ENCODE peak calls at places on chromosome 9, in six cellular contexts. F, R, A, G, J and K are unnamed samples.

GRCh38 chr9:76944011-76944410 is 38.1 kb upstream of the PRUNE2 start:
- DNase-seq in A (no peak), J (no peak), R (no peak), G (no peak), F (no peak), K (no peak)

GRCh38 chr9:88781500-88782391 is 209.5 kb upstream of the S1PR3 start:
- DNase-seq in A (no peak), R (peak; percentile 73), G (no peak), F (no peak), J (peak; percentile 29), K (peak; percentile 6)

GRCh38 chr9:626591-626990 is 214.9 kb upstream of the DMRT1 start:
- DNase-seq in J (no peak), G (no peak), F (no peak), A (no peak), R (no peak), K (no peak)

GRCh38 chr9:127961166-127961490 is 19.7 kb downstream of the EEIG1 start:
- DNase-seq in R (no peak), J (no peak), A (no peak), G (no peak), F (no peak), K (no peak)

GRCh38 chr9:93230601-93231000 is 46.7 kb downstream of the WNK2 start:
- DNase-seq in G (no peak), J (no peak), R (no peak), F (no peak), A (no peak), K (no peak)

GRCh38 chr9:19184144-19184917 is 46.2 kb upstream of the DENND4C start:
- DNase-seq in G (peak; percentile 97), F (peak; percentile 87), J (no peak), R (peak; percentile 88), A (peak; percentile 58), K (peak; percentile 74)

GRCh38 chr9:95003694-95004451 is 277.4 kb downstream of the AOPEP start:
- DNase-seq in A (peak; percentile 56), J (peak; percentile 65), R (peak; percentile 85), F (no peak), G (peak; percentile 70), K (peak; percentile 77)

GRCh38 chr9:133763272-133764183 is 25.4 kb upstream of the SARDH start:
- DNase-seq in A (no peak), R (peak; percentile 46), G (no peak), F (peak; percentile 50), J (no peak), K (peak; percentile 2)

GRCh38 chr9:3549243-3549642 is 23.4 kb upstream of the RFX3 start:
- DNase-seq in R (no peak), A (no peak), G (no peak), J (no peak), F (no peak), K (no peak)

GRCh38 chr9:130174025-130174424 is 1.8 kb downstream of the NCS1 start:
- DNase-seq in F (no peak), R (no peak), G (no peak), J (no peak), A (no peak), K (no peak)

GRCh38 chr9:125959980-125960619 is 212.9 kb downstream of the PBX3 start:
- DNase-seq in R (no peak), A (no peak), J (no peak), F (no peak), G (no peak), K (no peak)

GRCh38 chr9:132018957-132019405 is 60.7 kb downstream of the MED27 start:
- DNase-seq in J (no peak), G (no peak), F (no peak), A (no peak), R (no peak), K (no peak)

GRCh38 chr9:7760014-7760415 is 39.6 kb downstream of the DMAC1 start:
- DNase-seq in R (peak; percentile 65), F (no peak), J (no peak), A (no peak), G (peak; percentile 43), K (no peak)

GRCh38 chr9:2418619-2419018 is 203.0 kb upstream of the VLDLR start:
- DNase-seq in R (no peak), J (no peak), G (peak; percentile 67), F (no peak), A (peak; percentile 7), K (peak; percentile 85)

GRCh38 chr9:87422999-87423398 is 74.7 kb upstream of the DAPK1 start:
- DNase-seq in G (peak; percentile 54), F (no peak), R (no peak), A (no peak), J (no peak), K (no peak)

GRCh38 chr9:72145093-72145492 is 4.1 kb upstream of the GDA start:
- DNase-seq in A (no peak), R (no peak), G (peak; percentile 2), F (no peak), J (no peak), K (no peak)

GRCh38 chr9:88358743-88359142 is 29.5 kb upstream of the SPIN1 start:
- DNase-seq in R (peak; percentile 3), F (peak; percentile 17), J (no peak), G (no peak), A (no peak), K (no peak)

GRCh38 chr9:95854386-95855015 is 21.0 kb upstream of the ERCC6L2 start:
- DNase-seq in J (no peak), A (no peak), R (no peak), F (no peak), G (peak; percentile 54), K (no peak)

GRCh38 chr9:76180541-76180940 is 213.7 kb downstream of the RFK start:
- DNase-seq in A (peak; percentile 57), G (no peak), R (no peak), F (no peak), J (no peak), K (no peak)

GRCh38 chr9:5265939-5266338 is 34.7 kb downstream of the INSL4 start:
- DNase-seq in F (no peak), G (no peak), R (no peak), A (no peak), J (no peak), K (no peak)

GRCh38 chr9:37917801-37918664 is 14.1 kb upstream of the SLC25A51 start:
- DNase-seq in R (peak; percentile 59), J (no peak), G (no peak), A (no peak), F (peak; percentile 50), K (no peak)

GRCh38 chr9:20358201-20358600 is 264.1 kb downstream of the MLLT3 start:
- DNase-seq in G (peak; percentile 52), F (no peak), A (no peak), J (no peak), R (no peak), K (no peak)

GRCh38 chr9:124562328-124562727 is 55.1 kb upstream of the NR5A1 start:
- DNase-seq in R (no peak), G (no peak), F (no peak), J (no peak), A (no peak), K (no peak)

GRCh38 chr9:73219985-73220626 is 68.4 kb downstream of the ANXA1 start:
- DNase-seq in R (no peak), G (peak; percentile 30), J (no peak), F (no peak), A (no peak), K (no peak)

GRCh38 chr9:127614961-127615360 is 2.9 kb downstream of the STXBP1 start:
- DNase-seq in G (no peak), J (no peak), R (no peak), F (no peak), A (no peak), K (no peak)

GRCh38 chr9:115262477-115262876 is 144.5 kb upstream of the TNC start:
- DNase-seq in R (no peak), J (no peak), A (peak; percentile 99), F (no peak), G (peak; percentile 92), K (peak; percentile 96)

GRCh38 chr9:445033-445432 is 230.4 kb downstream of the DOCK8 start:
- DNase-seq in J (no peak), F (no peak), R (no peak), G (no peak), A (no peak), K (peak; percentile 44)

GRCh38 chr9:136693490-136694162 is 6.4 kb upstream of the AGPAT2 start:
- DNase-seq in F (no peak), G (no peak), R (no peak), J (no peak), A (peak; percentile 97), K (no peak)

GRCh38 chr9:38435526-38435925 is 11.3 kb upstream of the IGFBPL1 start:
- DNase-seq in R (no peak), F (no peak), A (no peak), G (no peak), J (no peak), K (no peak)

GRCh38 chr9:86407022-86407421 is 52.8 kb upstream of the TUT7 start:
- DNase-seq in G (peak; percentile 85), R (no peak), A (peak; percentile 70), J (no peak), F (no peak), K (peak; percentile 34)

GRCh38 chr9:16367605-16368424 is 502.7 kb downstream of the BNC2 start:
- DNase-seq in J (no peak), A (peak; percentile 25), R (no peak), F (no peak), G (peak; percentile 19), K (peak; percentile 5)

GRCh38 chr9:82466616-82467251 is 478.2 kb downstream of the SPATA31D1 start:
- DNase-seq in A (no peak), G (no peak), R (no peak), J (peak; percentile 75), F (no peak), K (peak; percentile 11)

GRCh38 chr9:136049451-136050265 is 45.4 kb downstream of the NACC2 start:
- DNase-seq in A (no peak), J (no peak), F (no peak), R (peak; percentile 64), G (no peak), K (no peak)

GRCh38 chr9:130915096-130915447 is 18.5 kb upstream of the QRFP start:
- DNase-seq in J (no peak), G (no peak), R (no peak), A (no peak), F (no peak), K (no peak)

GRCh38 chr9:6845881-6846280 is 88.1 kb downstream of the KDM4C start:
- DNase-seq in A (no peak), F (no peak), R (no peak), G (no peak), J (no peak), K (no peak)

GRCh38 chr9:84277646-84278045 is 62.9 kb downstream of the SLC28A3 start:
- DNase-seq in J (no peak), G (no peak), F (no peak), R (no peak), A (peak; percentile 33), K (no peak)

GRCh38 chr9:75664597-75664996 is 225.9 kb upstream of the PCSK5 start:
- DNase-seq in F (no peak), R (no peak), A (no peak), J (no peak), G (no peak), K (no peak)

GRCh38 chr9:81344366-81344765 is 345.0 kb downstream of the TLE1 start:
- DNase-seq in G (no peak), R (no peak), A (no peak), J (peak; percentile 74), F (no peak), K (no peak)